ENCODE peak calls at places on chromosomes 12 and 14, in five cellular contexts. E, F, Y, M and C are unnamed samples.

GRCh38 chr12:126182619-126183236 is 1117.5 kb downstream of the AACS start:
- DNase-seq in M (no peak), Y (no peak), F (no peak), E (peak; percentile 46), C (no peak)

GRCh38 chr12:100151769-100152168 is 9.1 kb upstream of the BLTP3B start:
- DNase-seq in Y (no peak), M (no peak), E (no peak), F (no peak), C (no peak)

GRCh38 chr14:101478796-101479410 is 82.4 kb upstream of the DIO3 start:
- DNase-seq in E (no peak), Y (no peak), M (no peak), F (no peak), C (no peak)

GRCh38 chr14:43539210-43539609 is 967.9 kb downstream of the FSCB start:
- DNase-seq in E (no peak), M (no peak), F (no peak), Y (no peak), C (no peak)

GRCh38 chr14:35155962-35156361 is 33.6 kb downstream of the PRORP start:
- DNase-seq in M (no peak), F (no peak), Y (peak; percentile 33), E (no peak), C (peak; percentile 45)

GRCh38 chr14:26702721-26703250 is 105.0 kb upstream of the NOVA1 start:
- DNase-seq in F (no peak), M (no peak), Y (no peak), E (no peak), C (no peak)

GRCh38 chr12:84874125-84874824 is 38.3 kb downstream of the SLC6A15 start:
- DNase-seq in F (no peak), E (peak; percentile 18), Y (peak; percentile 60), M (no peak), C (peak; percentile 32)

GRCh38 chr12:93134175-93134574 is 205.1 kb upstream of the EEA1 start:
- DNase-seq in Y (no peak), E (no peak), F (no peak), M (no peak), C (no peak)

GRCh38 chr12:109432431-109432830 is 44.7 kb downstream of the KCTD10 start:
- DNase-seq in Y (no peak), E (no peak), F (no peak), M (no peak), C (no peak)

GRCh38 chr12:102602549-102602948 is 122.2 kb upstream of the IGF1 start:
- DNase-seq in M (no peak), F (no peak), Y (no peak), E (no peak), C (no peak)

GRCh38 chr14:44567997-44568396 is 60.9 kb upstream of the FSCB start:
- DNase-seq in M (no peak), E (no peak), F (no peak), Y (no peak), C (no peak)

GRCh38 chr12:94187351-94187750 is 39.0 kb downstream of the PLXNC1 start:
- DNase-seq in E (peak; percentile 25), Y (no peak), F (no peak), M (no peak), C (no peak)

GRCh38 chr12:131943876-131944275 is 5.9 kb upstream of the EP400 start:
- DNase-seq in Y (no peak), F (no peak), M (no peak), E (no peak), C (no peak)

GRCh38 chr12:131703161-131703560 is 7.7 kb upstream of the SFSWAP start:
- DNase-seq in Y (no peak), F (no peak), E (no peak), M (no peak), C (no peak)

DNA sequence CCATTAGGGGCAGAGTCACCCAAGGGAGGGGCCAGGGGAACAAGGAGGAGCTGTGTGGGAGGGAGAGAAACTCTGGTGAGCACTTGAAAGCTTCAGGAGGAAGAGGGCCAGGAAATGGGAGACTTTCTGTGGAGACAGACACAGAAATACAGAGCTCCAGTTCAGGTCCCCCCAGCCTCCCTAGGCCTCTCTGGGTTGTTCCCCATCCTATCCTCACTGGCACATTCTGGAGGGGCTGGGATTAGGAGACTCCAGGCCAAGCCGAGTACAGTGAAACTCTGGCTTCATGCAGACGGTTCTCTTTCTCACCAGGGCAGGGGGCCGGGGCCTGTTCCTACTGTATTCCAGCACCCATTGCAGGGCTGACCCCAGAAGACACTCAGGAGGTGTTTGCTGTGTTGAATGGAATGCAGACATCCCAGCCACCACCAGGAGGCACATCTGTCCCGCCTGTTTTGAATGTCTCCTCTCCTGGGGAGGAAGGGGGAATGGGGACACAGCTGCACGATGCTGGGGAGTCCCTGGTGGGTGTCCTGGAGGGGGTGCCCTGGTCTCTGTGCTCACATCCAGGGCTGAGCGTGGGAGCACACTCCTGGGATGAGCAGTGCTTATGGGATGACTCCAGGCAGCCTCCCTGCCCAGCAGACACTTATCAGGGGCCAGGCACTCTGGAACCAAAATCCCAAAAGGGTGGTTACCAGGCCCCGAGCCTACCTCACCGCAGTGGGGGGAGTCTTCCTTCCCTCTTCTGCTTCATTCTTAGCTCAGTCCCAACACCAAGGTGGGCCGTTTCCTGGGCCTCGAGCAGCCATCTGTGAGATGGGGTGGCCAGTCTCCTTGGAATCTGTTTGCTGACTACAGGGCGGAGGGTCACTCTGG is 5.5 kb upstream of the KRT84 start:
- DNase-seq in M (peak; percentile 23), E (no peak), Y (peak; percentile 6), F (no peak), C (no peak)
- TF ChIP-seq CTCF in M (peak; percentile 66), E (peak; percentile 43), Y (peak; percentile 68), F (peak; percentile 52), C (peak; percentile 6)

GRCh38 chr14:105577339-105577861 is 51.0 kb downstream of the TMEM121 start:
- DNase-seq in E (no peak), F (no peak), Y (peak; percentile 68), M (no peak), C (no peak)

GRCh38 chr14:105578070-105578469 is 51.7 kb downstream of the TMEM121 start:
- DNase-seq in M (no peak), Y (no peak), E (no peak), F (no peak), C (no peak)

GRCh38 chr14:105581551-105582341 is 55.4 kb downstream of the TMEM121 start:
- DNase-seq in F (no peak), Y (peak; percentile 96), M (peak; percentile 5), E (no peak), C (peak; percentile 66)

DNA sequence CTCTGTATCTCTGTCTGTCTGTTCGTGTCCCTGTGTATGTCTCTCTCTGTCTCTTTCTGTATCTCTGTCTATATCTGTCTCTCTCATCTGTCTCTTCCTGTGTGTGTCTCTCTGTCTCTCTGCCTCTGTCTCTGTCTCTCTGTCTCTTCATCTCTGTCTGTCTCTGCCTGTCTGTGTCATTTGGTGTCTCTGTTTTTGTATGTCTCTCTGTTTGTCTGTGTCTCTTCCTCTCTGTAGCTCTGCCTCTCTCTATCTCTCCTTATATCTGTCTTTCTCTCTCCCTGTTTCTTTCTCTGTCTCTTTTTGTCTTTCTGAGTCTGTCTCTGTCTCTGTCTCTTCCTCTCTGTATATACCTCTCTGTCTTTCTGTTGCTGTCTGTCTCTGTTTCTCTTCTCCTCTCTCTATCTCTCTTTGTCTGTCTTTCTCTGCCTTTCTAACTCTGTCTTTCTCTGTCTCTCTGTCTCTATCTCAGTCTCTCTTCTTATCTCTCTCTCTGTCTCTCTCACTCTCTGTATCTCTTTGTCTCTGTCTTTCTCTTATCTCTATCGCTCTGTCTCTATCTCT is 50.2 kb downstream of the TMEM121 start:
- DNase-seq in E (no peak), M (no peak), Y (peak; percentile 27), F (no peak), C (no peak)
- TF ChIP-seq CTCF in E (no peak), M (no peak), Y (no peak), F (no peak), C (no peak)

DNA sequence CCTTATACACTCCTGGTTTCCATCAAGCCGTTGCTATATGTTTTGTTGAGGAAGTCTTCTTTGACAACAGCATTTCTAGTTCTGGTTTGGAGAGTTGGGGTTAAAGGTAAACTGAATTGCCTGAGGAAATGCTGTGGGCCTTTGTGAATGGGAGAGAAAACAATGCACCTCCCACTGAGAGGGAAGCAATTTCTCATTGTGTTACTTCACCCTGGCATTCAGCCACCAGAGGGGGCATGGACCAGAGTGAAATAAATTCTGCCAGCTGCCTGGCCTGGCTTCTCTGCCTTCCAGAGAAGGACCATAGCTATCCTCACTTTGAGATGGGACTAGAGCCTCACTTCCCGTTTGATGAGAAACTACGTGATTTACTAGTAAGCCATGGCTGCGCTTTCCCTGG is 475.3 kb downstream of the EGLN3 start:
- DNase-seq in E (no peak), Y (peak; percentile 11), F (no peak), M (peak; percentile 63), C (no peak)
- TF ChIP-seq CTCF in E (no peak), Y (peak; percentile 67), F (peak; percentile 46), M (peak; percentile 69), C (no peak)

DNA sequence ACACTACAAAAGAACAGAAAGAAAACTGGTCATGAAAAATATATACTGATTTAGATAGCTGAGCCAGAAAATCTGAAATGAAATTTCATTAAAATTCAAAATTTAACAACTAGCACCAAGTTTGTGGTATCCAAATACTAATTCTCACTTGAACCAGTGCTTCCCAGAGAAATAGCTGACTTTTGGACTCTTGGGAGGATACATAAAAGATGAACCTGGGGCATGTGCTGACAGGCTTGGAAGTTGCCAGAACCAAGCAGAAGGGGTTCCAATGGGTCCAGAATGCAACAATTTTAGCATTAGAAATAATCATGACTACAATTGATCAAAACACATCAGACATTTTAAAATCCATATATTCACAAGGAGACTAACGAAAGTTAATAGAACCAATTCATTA is 175.0 kb downstream of the MDGA2 start:
- DNase-seq in Y (no peak), F (no peak), M (no peak), E (no peak), C (no peak)
- TF ChIP-seq CTCF in Y (no peak), F (no peak), M (no peak), E (no peak), C (no peak)

DNA sequence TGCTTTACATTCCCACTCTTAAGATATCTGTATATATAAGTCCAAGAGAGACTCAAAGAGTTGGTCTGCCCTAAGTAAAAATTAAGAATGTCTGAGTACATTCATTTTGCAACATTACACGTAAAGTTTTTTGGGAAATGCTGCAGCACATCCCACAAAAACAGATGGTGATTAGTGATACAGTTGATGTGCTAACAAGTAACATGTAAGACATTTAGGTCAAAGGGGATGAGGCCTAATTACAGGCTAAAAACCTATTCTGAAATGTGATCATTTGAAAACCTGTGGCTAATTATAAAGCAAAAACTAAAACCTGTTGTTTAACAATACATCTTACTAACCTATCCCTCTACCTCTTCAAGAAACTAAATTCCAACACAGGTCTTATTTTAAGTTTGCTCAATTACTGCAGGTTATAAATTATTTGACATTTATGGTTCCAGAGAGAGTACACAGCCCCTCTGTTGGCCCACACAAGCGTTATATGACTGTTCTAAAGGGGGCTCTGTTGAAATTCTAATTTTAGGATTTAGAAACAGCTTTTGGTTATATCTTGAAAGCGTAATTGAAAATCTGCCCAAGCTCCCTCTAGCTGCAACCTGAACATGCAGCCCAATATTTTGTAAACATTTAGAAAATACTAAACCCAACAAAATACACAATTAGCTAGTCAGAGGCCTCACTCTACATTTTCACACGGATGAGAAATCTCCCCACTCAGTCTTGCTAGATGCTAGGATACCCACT is 42.9 kb downstream of the BRAP start:
- DNase-seq in M (no peak), Y (no peak), E (no peak), F (no peak), C (no peak)
- TF ChIP-seq CTCF in M (no peak), Y (no peak), E (peak; percentile 35), F (no peak), C (no peak)